ENCODE peak calls at places on chromosomes 13 and 19, in nine cellular contexts. One of them, this sample, is unnamed.

GRCh38 chr19:16928916-16929315 is 40.1 kb downstream of the F2RL3 start:
- DNase-seq in colonic mucosa: no peak
- DNase-seq in heart right ventricle: no peak
- DNase-seq in prostate gland: no peak
- DNase-seq in NCI-H2171: no peak
- DNase-seq in C1 segment of cervical spinal cord: no peak
- DNase-seq in activated CD8-positive, alpha-beta memory T cell treated with anti-CD3 and anti-CD28 coated beads for 4 hours: no peak
- DNase-seq in AG04449: no peak
- DNase-seq in frontal cortex: no peak
- DNase-seq in this sample: no peak

GRCh38 chr19:3336680-3337523 is 29.5 kb upstream of the NFIC start:
- DNase-seq in frontal cortex: peak; percentile 69
- DNase-seq in prostate gland: peak; percentile 98
- DNase-seq in heart right ventricle: peak; percentile 87
- DNase-seq in C1 segment of cervical spinal cord: peak; percentile 88
- DNase-seq in AG04449: no peak
- DNase-seq in NCI-H2171: peak; percentile 86
- DNase-seq in colonic mucosa: peak; percentile 82
- DNase-seq in activated CD8-positive, alpha-beta memory T cell treated with anti-CD3 and anti-CD28 coated beads for 4 hours: no peak
- DNase-seq in this sample: peak; percentile 57

GRCh38 chr13:112895521-112896465 is 73.2 kb upstream of the MCF2L start:
- DNase-seq in colonic mucosa: no peak
- DNase-seq in heart right ventricle: no peak
- DNase-seq in activated CD8-positive, alpha-beta memory T cell treated with anti-CD3 and anti-CD28 coated beads for 4 hours: no peak
- DNase-seq in AG04449: no peak
- DNase-seq in NCI-H2171: no peak
- DNase-seq in prostate gland: no peak
- DNase-seq in frontal cortex: no peak
- DNase-seq in C1 segment of cervical spinal cord: no peak
- DNase-seq in this sample: no peak

GRCh38 chr19:18636969-18637629 is at the start of gene KLHL26:
- DNase-seq in frontal cortex: no peak
- DNase-seq in C1 segment of cervical spinal cord: no peak
- DNase-seq in activated CD8-positive, alpha-beta memory T cell treated with anti-CD3 and anti-CD28 coated beads for 4 hours: no peak
- DNase-seq in heart right ventricle: no peak
- DNase-seq in NCI-H2171: no peak
- DNase-seq in prostate gland: no peak
- DNase-seq in colonic mucosa: no peak
- DNase-seq in AG04449: no peak
- DNase-seq in this sample: no peak

GRCh38 chr13:109652536-109652935 is 133.8 kb downstream of the IRS2 start:
- DNase-seq in heart right ventricle: no peak
- DNase-seq in frontal cortex: no peak
- DNase-seq in colonic mucosa: no peak
- DNase-seq in activated CD8-positive, alpha-beta memory T cell treated with anti-CD3 and anti-CD28 coated beads for 4 hours: no peak
- DNase-seq in prostate gland: no peak
- DNase-seq in C1 segment of cervical spinal cord: no peak
- DNase-seq in NCI-H2171: no peak
- DNase-seq in AG04449: no peak
- DNase-seq in this sample: no peak

GRCh38 chr19:6092329-6093286 is 17.7 kb downstream of the RFX2 start:
- DNase-seq in activated CD8-positive, alpha-beta memory T cell treated with anti-CD3 and anti-CD28 coated beads for 4 hours: no peak
- DNase-seq in colonic mucosa: peak; percentile 89
- DNase-seq in C1 segment of cervical spinal cord: peak; percentile 69
- DNase-seq in frontal cortex: peak; percentile 51
- DNase-seq in NCI-H2171: peak; percentile 83
- DNase-seq in heart right ventricle: peak; percentile 82
- DNase-seq in AG04449: no peak
- DNase-seq in prostate gland: peak; percentile 89
- DNase-seq in this sample: no peak

GRCh38 chr13:67136157-67136556 is 94.0 kb downstream of the PCDH9 start:
- DNase-seq in frontal cortex: no peak
- DNase-seq in AG04449: no peak
- DNase-seq in activated CD8-positive, alpha-beta memory T cell treated with anti-CD3 and anti-CD28 coated beads for 4 hours: no peak
- DNase-seq in colonic mucosa: no peak
- DNase-seq in C1 segment of cervical spinal cord: no peak
- DNase-seq in prostate gland: no peak
- DNase-seq in heart right ventricle: no peak
- DNase-seq in NCI-H2171: no peak
- DNase-seq in this sample: no peak

GRCh38 chr13:109844396-109844795 is 58.0 kb upstream of the IRS2 start:
- DNase-seq in C1 segment of cervical spinal cord: no peak
- DNase-seq in heart right ventricle: no peak
- DNase-seq in activated CD8-positive, alpha-beta memory T cell treated with anti-CD3 and anti-CD28 coated beads for 4 hours: no peak
- DNase-seq in AG04449: peak; percentile 12
- DNase-seq in prostate gland: peak; percentile 22
- DNase-seq in colonic mucosa: no peak
- DNase-seq in NCI-H2171: peak; percentile 12
- DNase-seq in frontal cortex: no peak
- DNase-seq in this sample: no peak

GRCh38 chr19:1131718-1132552 is 28.1 kb downstream of the GPX4 start:
- DNase-seq in activated CD8-positive, alpha-beta memory T cell treated with anti-CD3 and anti-CD28 coated beads for 4 hours: peak; percentile 84
- DNase-seq in colonic mucosa: peak; percentile 93
- DNase-seq in frontal cortex: peak; percentile 80
- DNase-seq in AG04449: peak; percentile 50
- DNase-seq in C1 segment of cervical spinal cord: peak; percentile 86
- DNase-seq in prostate gland: peak; percentile 83
- DNase-seq in heart right ventricle: peak; percentile 83
- DNase-seq in NCI-H2171: no peak
- DNase-seq in this sample: peak; percentile 37

GRCh38 chr13:40758811-40759210 is 12.2 kb downstream of the MRPS31 start:
- DNase-seq in AG04449: no peak
- DNase-seq in prostate gland: no peak
- DNase-seq in NCI-H2171: no peak
- DNase-seq in activated CD8-positive, alpha-beta memory T cell treated with anti-CD3 and anti-CD28 coated beads for 4 hours: no peak
- DNase-seq in heart right ventricle: no peak
- DNase-seq in frontal cortex: no peak
- DNase-seq in colonic mucosa: no peak
- DNase-seq in C1 segment of cervical spinal cord: no peak
- DNase-seq in this sample: no peak